ENCODE peak calls at places on chromosome 12, in four cellular contexts. K is AG04450, P is foreskin fibroblast, R is GM10248. N is an unnamed sample.

GRCh38 chr12:59452259-59452658 is 143.6 kb upstream of the SLC16A7 start:
- DNase-seq in K (peak), P (peak), R (no peak), N (no peak)

GRCh38 chr12:119241049-119241448 is 62.3 kb downstream of the HSPB8 start:
- DNase-seq in K (no peak), P (no peak), R (no peak), N (no peak)

GRCh38 chr12:50222275-50222783 is 55.2 kb upstream of the CERS5 start:
- DNase-seq in K (peak), P (peak), R (peak), N (peak)

GRCh38 chr12:47774664-47775063 is 1.6 kb downstream of the SLC48A1 start:
- DNase-seq in K (no peak), P (no peak), R (no peak), N (no peak)

GRCh38 chr12:94095618-94096017 is 52.8 kb upstream of the PLXNC1 start:
- DNase-seq in K (no peak), P (no peak), R (no peak), N (no peak)

GRCh38 chr12:86711716-86712115 is 455.5 kb upstream of the MGAT4C start:
- DNase-seq in K (no peak), P (no peak), R (no peak), N (no peak)

GRCh38 chr12:24039113-24039525 is 89.6 kb upstream of the SOX5 start:
- DNase-seq in K (peak), P (peak), R (no peak), N (no peak)

GRCh38 chr12:62865090-62865489 is 69.9 kb downstream of the PPM1H start:
- DNase-seq in K (no peak), P (no peak), R (no peak), N (no peak)

GRCh38 chr12:16605666-16606116 is 271 bp downstream of the LMO3 start:
- DNase-seq in K (no peak), P (no peak), R (peak), N (peak)

GRCh38 chr12:47938093-47938492 is 25.3 kb upstream of the TMEM106C start:
- DNase-seq in K (no peak), P (peak), R (no peak), N (no peak)

GRCh38 chr12:122090759-122091535 is 12.4 kb downstream of the MLXIP start:
- DNase-seq in K (peak), P (peak), R (no peak), N (no peak)

GRCh38 chr12:12563529-12563928 is 866 bp upstream of the DUSP16 start:
- DNase-seq in K (no peak), P (no peak), R (no peak), N (no peak)

GRCh38 chr12:95424271-95424994 is 49.5 kb upstream of the METAP2 start:
- DNase-seq in K (no peak), P (no peak), R (no peak), N (no peak)

GRCh38 chr12:124517260-124518050 is 50.0 kb downstream of the NCOR2 start:
- DNase-seq in K (no peak), P (no peak), R (no peak), N (no peak)

GRCh38 chr12:5953835-5954586 is 9.0 kb upstream of the ANO2 start:
- DNase-seq in K (no peak), P (no peak), R (no peak), N (no peak)

GRCh38 chr12:52390739-52391617 is 5.5 kb upstream of the KRT84 start:
- DNase-seq in K (no peak), P (no peak), R (no peak), N (no peak)

GRCh38 chr12:121996050-121996944 is 25.4 kb upstream of the BCL7A start:
- DNase-seq in K (no peak), P (no peak), R (no peak), N (no peak)

GRCh38 chr12:87924149-87924548 is 105.1 kb downstream of the C12orf50 start:
- DNase-seq in K (no peak), P (peak), R (no peak), N (no peak)

GRCh38 chr12:81021834-81022233 is 56.0 kb upstream of the ACSS3 start:
- DNase-seq in K (no peak), P (no peak), R (no peak), N (no peak)

DNA sequence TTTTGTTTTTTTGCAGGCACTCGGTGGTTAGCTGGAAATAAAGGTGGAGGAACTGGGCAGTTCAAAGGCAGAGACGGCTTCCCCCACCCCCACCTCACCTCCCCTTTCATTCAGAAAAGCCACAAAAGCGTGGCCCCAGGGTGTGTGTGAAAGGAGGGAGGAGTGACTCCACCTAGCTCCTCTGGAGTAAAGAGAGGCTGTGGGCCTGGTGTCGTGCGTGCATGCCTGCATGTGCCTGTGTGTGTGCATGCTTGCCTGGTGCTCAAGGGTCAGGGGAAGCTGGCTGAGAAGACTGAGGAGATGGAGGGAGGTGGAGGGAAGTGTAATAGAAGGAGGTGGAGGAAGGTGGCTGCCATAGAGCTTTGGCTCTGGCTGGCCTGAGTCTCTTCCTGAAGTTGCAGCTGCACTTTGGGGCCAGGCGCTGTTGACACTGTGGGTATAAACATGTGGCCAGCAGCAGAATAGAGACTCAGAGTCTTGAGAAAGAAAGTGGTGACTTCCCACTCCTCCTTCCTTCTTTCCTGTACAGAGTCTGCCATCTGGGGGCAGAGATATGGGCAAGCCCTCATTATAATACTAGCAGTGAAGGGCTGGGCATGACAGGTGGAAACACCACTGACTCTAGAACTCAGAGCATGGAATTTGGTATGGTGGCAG is 36.9 kb upstream of the SINHCAF start:
- DNase-seq in K (no peak), P (no peak), R (peak), N (peak)
- TF ChIP-seq CTCF in K (no peak), P (no peak), R (peak), N (peak)

GRCh38 chr12:13905795-13906194 is 75.6 kb downstream of the GRIN2B start:
- DNase-seq in K (no peak), P (no peak), R (no peak), N (no peak)
- TF ChIP-seq CTCF in K (no peak), P (no peak), R (no peak), N (no peak)

DNA sequence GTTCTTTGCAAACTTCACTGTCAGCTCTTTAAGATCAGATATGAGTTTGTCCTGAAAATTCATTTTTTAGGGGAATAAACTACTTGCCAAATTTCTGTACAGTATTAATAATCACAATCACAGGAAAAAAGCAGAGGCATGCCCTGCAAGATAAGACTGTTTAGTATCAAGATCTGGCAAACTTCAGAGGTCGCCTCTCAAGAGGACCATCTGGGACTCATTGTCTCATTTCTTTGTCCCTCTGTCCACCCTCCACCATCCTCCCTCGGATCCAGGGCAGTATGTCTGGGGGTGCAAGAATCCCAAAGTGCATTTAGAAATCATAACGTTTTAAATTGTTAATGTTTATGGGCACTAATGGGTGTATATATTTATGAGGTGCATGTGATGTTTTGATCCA is 232.4 kb upstream of the FKBP4 start:
- DNase-seq in K (no peak), P (no peak), R (no peak), N (no peak)
- TF ChIP-seq CTCF in K (no peak), P (no peak), R (no peak), N (no peak)

DNA sequence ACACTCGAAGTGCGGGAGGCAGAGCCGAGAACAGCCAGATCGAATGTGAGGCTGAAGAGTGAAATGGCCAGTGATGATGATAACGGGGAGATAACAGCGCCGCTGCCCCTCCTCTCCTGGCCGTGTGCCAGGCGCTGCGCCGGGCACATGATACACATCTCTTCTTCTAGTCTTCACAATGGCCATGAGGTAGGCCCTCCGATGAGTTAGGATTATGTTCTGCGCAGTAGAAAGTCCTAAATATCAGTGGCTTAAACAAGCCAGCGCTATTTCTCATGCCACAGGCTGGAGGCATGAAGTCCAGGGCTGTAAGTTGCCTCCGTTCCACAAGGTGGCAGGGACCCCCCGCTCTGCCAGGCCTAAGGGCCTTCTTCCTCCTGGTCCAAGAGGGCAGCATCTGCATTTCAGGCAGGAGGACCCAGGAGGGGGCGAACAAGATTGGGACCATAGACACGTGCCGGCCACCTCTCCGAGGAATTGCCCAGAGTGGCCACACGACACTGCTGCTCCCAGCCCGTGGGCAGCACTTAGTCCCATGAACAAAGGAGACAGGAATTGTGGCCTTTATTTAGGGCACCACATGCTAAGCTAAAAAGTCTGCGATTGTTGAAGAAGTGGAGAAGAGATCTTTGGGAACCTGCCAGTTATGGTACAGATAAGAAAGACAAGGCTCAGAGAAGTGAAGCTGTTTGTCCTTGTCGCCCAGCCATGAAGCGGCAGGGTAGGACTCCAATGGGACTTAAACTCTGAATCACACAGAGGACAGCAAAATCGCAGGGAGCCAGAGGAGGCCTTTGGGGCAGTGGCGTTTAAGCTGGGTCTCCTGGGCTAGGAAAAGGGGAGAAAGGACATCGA is 10.9 kb upstream of the HVCN1 start:
- DNase-seq in K (no peak), P (no peak), R (no peak), N (no peak)
- TF ChIP-seq CTCF in K (peak), P (no peak), R (peak), N (no peak)

DNA sequence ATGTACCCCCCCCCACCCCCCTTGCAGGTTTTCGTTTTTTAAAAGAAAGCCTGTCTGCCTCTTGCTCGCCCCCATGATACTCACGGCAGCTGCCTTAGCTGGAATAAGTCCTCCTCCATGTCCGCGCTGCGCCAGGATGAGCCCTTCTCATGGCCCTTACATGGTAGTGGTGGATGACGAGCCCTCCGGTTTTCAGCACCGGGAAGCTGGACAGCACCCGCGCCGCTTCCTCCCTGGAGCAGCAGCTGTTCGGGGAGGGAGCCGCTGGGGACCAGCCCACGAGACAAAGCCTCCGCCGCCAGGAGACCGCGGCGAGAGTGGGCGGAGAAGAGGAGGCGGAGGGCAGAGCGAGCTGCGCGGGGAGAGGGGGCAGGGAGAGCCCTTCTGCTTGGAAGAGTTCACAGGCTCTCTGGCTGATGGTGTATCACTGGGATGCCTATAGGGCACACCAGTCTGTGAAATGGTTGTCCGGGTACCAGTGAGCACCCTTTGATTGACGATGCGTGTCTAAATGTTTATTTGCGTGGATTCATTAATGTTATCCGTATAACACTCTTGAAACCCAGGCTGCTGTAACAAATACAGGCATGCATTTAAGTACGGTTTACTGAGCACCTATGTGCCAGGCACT is at the start of gene SVOP:
- DNase-seq in K (peak), P (peak), R (peak), N (peak)
- TF ChIP-seq CTCF in K (no peak), P (no peak), R (no peak), N (no peak)

N was measured in GM13976.